ENCODE peak calls at places on chromosome 2, in four cellular contexts. Z, L, W and R are unnamed samples.
A peak's percentile ranks its signal among the peaks of the same experiment; 100 is the strongest.

GRCh38 chr2:5981241-5982055 is 289.3 kb downstream of the SOX11 start:
- DNase-seq in Z (no peak), L (no peak), W (no peak), R (no peak)

GRCh38 chr2:178767099-178768060 is 39.8 kb downstream of the TTN start:
- DNase-seq in Z (no peak), L (no peak), W (no peak), R (no peak)

GRCh38 chr2:215454519-215454918 is 18.7 kb upstream of the FN1 start:
- DNase-seq in Z (no peak), L (peak; percentile 30), W (no peak), R (no peak)

GRCh38 chr2:214830794-214831346 is 21.4 kb upstream of the BARD1 start:
- DNase-seq in Z (no peak), L (peak; percentile 12), W (no peak), R (peak; percentile 29)

GRCh38 chr2:153519260-153519875 is 40.8 kb upstream of the RPRM start:
- DNase-seq in Z (no peak), L (peak; percentile 90), W (peak; percentile 60), R (peak; percentile 23)

GRCh38 chr2:168848220-168848619 is 42.0 kb downstream of the SPC25 start:
- DNase-seq in Z (no peak), L (no peak), W (no peak), R (no peak)

GRCh38 chr2:189880429-189880828 is 96.2 kb downstream of the PMS1 start:
- DNase-seq in Z (no peak), L (no peak), W (no peak), R (no peak)

GRCh38 chr2:237236188-237236587 is 150.5 kb downstream of the COPS8 start:
- DNase-seq in Z (no peak), L (no peak), W (no peak), R (no peak)

GRCh38 chr2:1598800-1599199 is 145.5 kb downstream of the PXDN start:
- DNase-seq in Z (no peak), L (no peak), W (no peak), R (no peak)

GRCh38 chr2:130729311-130730299 is 735 bp downstream of the GPR148 start:
- DNase-seq in Z (no peak), L (no peak), W (no peak), R (no peak)

GRCh38 chr2:210997373-210997772 is 441.0 kb downstream of the CPS1 start:
- DNase-seq in Z (no peak), L (no peak), W (no peak), R (no peak)

GRCh38 chr2:10717630-10718029 is 3.8 kb upstream of the ATP6V1C2 start:
- DNase-seq in Z (no peak), L (no peak), W (no peak), R (peak; percentile 53)

GRCh38 chr2:235737396-235737795 is 243.6 kb downstream of the AGAP1 start:
- DNase-seq in Z (no peak), L (no peak), W (no peak), R (peak; percentile 8)

GRCh38 chr2:12402440-12403139 is 314.1 kb upstream of the TRIB2 start:
- DNase-seq in Z (no peak), L (no peak), W (no peak), R (no peak)

GRCh38 chr2:126781806-126782205 is 116.9 kb upstream of the TEX51 start:
- DNase-seq in Z (no peak), L (no peak), W (no peak), R (no peak)

GRCh38 chr2:223779877-223780276 is 57.5 kb downstream of the AP1S3 start:
- DNase-seq in Z (no peak), L (peak; percentile 21), W (no peak), R (peak; percentile 32)

GRCh38 chr2:224442092-224442999 is 40.4 kb upstream of the FAM124B start:
- DNase-seq in Z (no peak), L (no peak), W (no peak), R (no peak)

GRCh38 chr2:151491496-151491895 is 81.8 kb downstream of the RIF1 start:
- DNase-seq in Z (no peak), L (no peak), W (no peak), R (no peak)

GRCh38 chr2:2872309-2872617 is 505.4 kb downstream of the EIPR1 start:
- DNase-seq in Z (no peak), L (no peak), W (no peak), R (no peak)

GRCh38 chr2:161373939-161374338 is 42.2 kb upstream of the TBR1 start:
- DNase-seq in Z (no peak), L (no peak), W (no peak), R (no peak)

GRCh38 chr2:65130440-65131175 is 702 bp upstream of the RAB1A start:
- DNase-seq in Z (peak; percentile 17), L (peak; percentile 70), W (no peak), R (peak; percentile 20)

GRCh38 chr2:8461341-8461740 is 220.5 kb upstream of the ID2 start:
- DNase-seq in Z (no peak), L (no peak), W (peak; percentile 11), R (no peak)

GRCh38 chr2:32248299-32248698 is 16.4 kb downstream of the NLRC4 start:
- DNase-seq in Z (no peak), L (no peak), W (no peak), R (no peak)

GRCh38 chr2:69298261-69298660 is 88.8 kb downstream of the GFPT1 start:
- DNase-seq in Z (peak; percentile 84), L (peak; percentile 25), W (no peak), R (peak; percentile 89)

GRCh38 chr2:200748779-200749178 is 62.9 kb upstream of the BZW1 start:
- DNase-seq in Z (no peak), L (no peak), W (no peak), R (no peak)

GRCh38 chr2:218387369-218388194 is 5.5 kb downstream of the SLC11A1 start:
- DNase-seq in Z (peak; percentile 41), L (no peak), W (peak; percentile 66), R (no peak)

GRCh38 chr2:199381531-199381930 is 76.2 kb downstream of the SATB2 start:
- DNase-seq in Z (no peak), L (no peak), W (no peak), R (no peak)

GRCh38 chr2:55130849-55131248 is 80.6 kb upstream of the RTN4 start:
- DNase-seq in Z (no peak), L (no peak), W (no peak), R (no peak)

GRCh38 chr2:29450823-29451222 is 335.6 kb downstream of the CLIP4 start:
- DNase-seq in Z (no peak), L (no peak), W (no peak), R (no peak)

GRCh38 chr2:190551928-190552327 is 17.4 kb upstream of the NEMP2 start:
- DNase-seq in Z (no peak), L (peak; percentile 54), W (no peak), R (no peak)

GRCh38 chr2:233210843-233211600 is 40.5 kb upstream of the ATG16L1 start:
- DNase-seq in Z (no peak), L (no peak), W (peak; percentile 87), R (peak; percentile 59)

GRCh38 chr2:109030870-109031480 is 42.0 kb upstream of the EDAR start:
- DNase-seq in Z (no peak), L (peak; percentile 73), W (no peak), R (no peak)

GRCh38 chr2:205913668-205914067 is 172.3 kb downstream of the INO80D start:
- DNase-seq in Z (no peak), L (no peak), W (no peak), R (no peak)

GRCh38 chr2:197852127-197852526 is 47.7 kb downstream of the PLCL1 start:
- DNase-seq in Z (no peak), L (no peak), W (no peak), R (no peak)

GRCh38 chr2:239800785-239801184 is 224.4 kb downstream of the NDUFA10 start:
- DNase-seq in Z (no peak), L (no peak), W (peak; percentile 17), R (no peak)

GRCh38 chr2:40935349-40935748 is 483.5 kb upstream of the SLC8A1 start:
- DNase-seq in Z (no peak), L (peak; percentile 10), W (no peak), R (no peak)